ENCODE peak calls at places on chromosomes 4 and X, in eight cellular contexts. N, K, R, Z, T, W, U and C are unnamed samples. For H3K9me3 and H3K4me1, the result is how much of the 10 kb centered on the place peaks cover.

GRCh38 chrX:115038406-115038805 is 21.0 kb upstream of the IL13RA2 start:
- DNase-seq in N (no peak), K (no peak), R (no peak), Z (no peak), T (no peak), W (peak), U (no peak), C (no peak)

GRCh38 chr4:53767503-53767902 is 176.2 kb upstream of the LNX1 start:
- DNase-seq in N (no peak), K (no peak), R (no peak), Z (no peak), T (no peak), W (peak), U (no peak), C (no peak)

GRCh38 chr4:155612074-155612473 is 54.6 kb upstream of the GUCY1A1 start:
- DNase-seq in N (no peak), K (no peak), R (no peak), Z (peak), T (no peak), W (no peak), U (no peak), C (no peak)

GRCh38 chr4:82706349-82707000 is 92.1 kb downstream of the SCD5 start:
- DNase-seq in N (no peak), K (no peak), R (no peak), Z (no peak), T (no peak), W (peak), U (no peak), C (no peak)

GRCh38 chr4:7918981-7919380 is 20.7 kb downstream of the AFAP1 start:
- DNase-seq in N (no peak), K (no peak), R (no peak), Z (no peak), T (no peak), W (no peak), U (no peak), C (no peak)

GRCh38 chr4:105426187-105426897 is 47.5 kb downstream of the PPA2 start:
- DNase-seq in N (no peak), K (no peak), R (no peak), Z (no peak), T (no peak), W (no peak), U (no peak), C (no peak)

GRCh38 chrX:113297456-113297855 is 456.8 kb upstream of the AMOT start:
- DNase-seq in N (no peak), K (no peak), R (no peak), Z (no peak), T (no peak), W (peak), U (no peak), C (no peak)

GRCh38 chrX:71482228-71482958 is 50.5 kb upstream of the OGT start:
- DNase-seq in N (no peak), K (no peak), R (no peak), Z (no peak), T (no peak), W (no peak), U (no peak), C (no peak)

GRCh38 chr4:159006202-159006601 is 96.7 kb upstream of the RAPGEF2 start:
- DNase-seq in N (no peak), K (no peak), R (no peak), Z (no peak), T (no peak), W (peak), U (no peak), C (no peak)

GRCh38 chr4:26321326-26322276 is 787 bp downstream of the RBPJ start:
- DNase-seq in N (no peak), K (no peak), R (peak), Z (peak), T (peak), W (peak), U (peak), C (no peak)

GRCh38 chrX:102651242-102651967 is at the start of gene GPRASP1:
- DNase-seq in N (peak), K (no peak), R (peak), Z (no peak), T (peak), W (peak), U (peak), C (peak)

GRCh38 chrX:46305431-46305830 is 239.8 kb downstream of the ZNF674 start:
- DNase-seq in N (no peak), K (no peak), R (no peak), Z (no peak), T (no peak), W (no peak), U (no peak), C (no peak)

GRCh38 chr4:63965875-63966274 is 443.4 kb downstream of the TECRL start:
- DNase-seq in N (no peak), K (no peak), R (no peak), Z (no peak), T (no peak), W (no peak), U (no peak), C (no peak)
- H3K9me3 ChIP-seq in N (under half), K (under half), R (under half), Z (under half), T (under half), W (under half), U (under half), C (under half)

GRCh38 chr4:124151031-124151430 is 561.5 kb downstream of the ANKRD50 start:
- DNase-seq in N (no peak), K (no peak), R (no peak), Z (no peak), T (no peak), W (peak), U (no peak), C (no peak)

GRCh38 chr4:124144302-124144701 is 568.2 kb downstream of the ANKRD50 start:
- DNase-seq in N (no peak), K (no peak), R (no peak), Z (no peak), T (no peak), W (peak), U (peak), C (no peak)

GRCh38 chr4:124143632-124144031 is 568.9 kb downstream of the ANKRD50 start:
- DNase-seq in N (no peak), K (no peak), R (no peak), Z (no peak), T (no peak), W (no peak), U (no peak), C (no peak)

DNA sequence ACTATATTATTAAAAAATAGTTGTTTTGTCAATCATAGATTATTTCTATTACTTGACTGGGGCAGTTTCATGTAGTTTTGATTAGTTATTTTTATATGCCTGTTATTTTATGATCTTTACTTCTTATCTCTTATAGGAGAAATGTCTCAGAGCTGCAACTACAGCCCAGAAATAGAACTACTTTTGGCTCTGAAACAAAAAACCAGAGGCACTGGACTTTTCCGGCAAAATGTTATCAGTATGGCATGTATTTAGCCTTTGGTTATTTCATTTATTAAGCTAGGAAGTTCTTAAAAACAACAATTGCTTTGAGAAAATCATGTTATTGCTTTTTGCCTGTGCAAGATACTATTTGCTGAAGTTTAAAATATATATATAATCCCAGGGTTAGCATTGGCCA is 566.5 kb downstream of the ANKRD50 start:
- DNase-seq in N (no peak), K (no peak), R (no peak), Z (no peak), T (no peak), W (peak), U (no peak), C (no peak)
- H3K4me1 ChIP-seq in N (under half), K (under half), R (under half), Z (under half), T (under half), W (under half), U (under half), C (under half)

GRCh38 chr4:14387647-14388046 is 614.6 kb upstream of the CPEB2 start:
- DNase-seq in N (no peak), K (no peak), R (no peak), Z (no peak), T (no peak), W (no peak), U (no peak), C (no peak)
- H3K9me3 ChIP-seq in N (under half), K (under half), R (under half), Z (under half), T (under half), W (under half), U (under half), C (under half)

DNA sequence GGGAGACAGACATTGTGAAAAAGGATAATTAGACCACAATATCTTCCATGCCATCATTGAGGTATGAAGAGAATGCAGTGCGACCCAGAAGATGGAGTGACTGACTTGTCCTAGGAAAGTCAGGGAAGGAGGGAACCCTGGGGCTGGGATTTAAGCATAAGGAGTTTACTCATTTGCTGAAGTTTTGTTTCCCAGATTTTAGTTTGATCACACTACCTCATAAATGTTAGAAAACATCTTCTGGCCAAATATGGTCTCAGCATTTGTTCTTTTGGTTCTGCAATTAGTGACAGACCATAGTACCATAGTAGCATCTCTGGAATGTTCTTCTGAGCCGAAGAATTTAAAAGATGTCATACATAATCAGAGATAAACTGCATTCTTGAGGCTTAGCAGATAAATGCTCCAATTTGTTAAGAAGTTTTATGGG is 96.5 kb upstream of the PGRMC2 start:
- DNase-seq in N (no peak), K (peak), R (no peak), Z (no peak), T (no peak), W (peak), U (no peak), C (no peak)
- H3K4me1 ChIP-seq in N (under half), K (half or more), R (under half), Z (half or more), T (under half), W (under half), U (under half), C (under half)

GRCh38 chr4:133147365-133147821 is 1.7 kb upstream of the PCDH10 start:
- DNase-seq in N (no peak), K (no peak), R (no peak), Z (no peak), T (no peak), W (no peak), U (no peak), C (no peak)
- H3K9me3 ChIP-seq in N (under half), K (under half), R (under half), Z (under half), T (under half), W (under half), U (under half), C (under half)

GRCh38 chr4:128819082-128819742 is 9.7 kb downstream of the JADE1 start:
- DNase-seq in N (no peak), K (no peak), R (no peak), Z (no peak), T (no peak), W (peak), U (no peak), C (no peak)
- H3K4me1 ChIP-seq in N (under half), K (half or more), R (under half), Z (half or more), T (under half), W (under half), U (under half), C (under half)